ENCODE peak calls at places on chromosomes 2 and 18, in ten cellular contexts. P is M059J, K is colonic mucosa, T is cardiac fibroblast, C is COR-L47, D is NCI-H748 treated with DMSO at 0.1 percent for 48 hours, J is sigmoid colon, H is endothelial cell, S is ureter, X is mesendoderm. M is an unnamed sample.

GRCh38 chr2:20650880-20651730 is at the start of gene HS1BP3:
- DNase-seq in H (peak; percentile 94), D (peak; percentile 48), P (peak; percentile 69), S (peak; percentile 87), C (peak; percentile 74), J (peak; percentile 92), T (peak; percentile 83), K (peak; percentile 86), X (peak; percentile 82), M (peak; percentile 98)

GRCh38 chr18:46413684-46414083 is 243.3 kb downstream of the LOXHD1 start:
- DNase-seq in S (no peak), X (no peak), T (no peak), C (peak; percentile 37), H (no peak), P (no peak), J (no peak), K (no peak), D (peak; percentile 14), M (no peak)

GRCh38 chr2:215059724-215060123 is 78.7 kb downstream of the ABCA12 start:
- DNase-seq in J (no peak), S (no peak), X (no peak), C (no peak), P (no peak), D (no peak), T (peak; percentile 5), K (no peak), H (no peak), M (no peak)

GRCh38 chr2:26330114-26330581 is 15.8 kb upstream of the SELENOI start:
- DNase-seq in J (peak; percentile 94), K (peak; percentile 91), C (peak; percentile 74), P (peak; percentile 87), X (peak; percentile 75), S (peak; percentile 91), T (peak; percentile 86), H (peak; percentile 85), D (peak; percentile 66), M (peak; percentile 81)

GRCh38 chr2:137123241-137123640 is 357.9 kb downstream of the THSD7B start:
- DNase-seq in J (no peak), H (no peak), T (peak; percentile 1), X (no peak), D (no peak), S (no peak), C (no peak), K (no peak), P (peak; percentile 4), M (no peak)

GRCh38 chr18:54947115-54947514 is 12.1 kb downstream of the CCDC68 start:
- DNase-seq in X (no peak), J (no peak), K (peak; percentile 63), T (peak; percentile 47), P (peak; percentile 22), D (no peak), C (peak; percentile 43), H (no peak), S (no peak), M (no peak)

GRCh38 chr2:36886664-36887063 is 79.7 kb downstream of the STRN start:
- DNase-seq in T (no peak), J (no peak), H (no peak), C (no peak), D (no peak), P (no peak), K (no peak), S (no peak), X (no peak), M (no peak)

GRCh38 chr2:165155152-165155551 is 48.7 kb downstream of the SCN3A start:
- DNase-seq in C (no peak), D (no peak), S (no peak), J (no peak), K (no peak), X (no peak), T (no peak), P (no peak), H (no peak), M (no peak)

GRCh38 chr2:98710709-98711108 is 20.2 kb downstream of the MGAT4A start:
- DNase-seq in P (no peak), K (no peak), H (no peak), J (no peak), S (no peak), X (no peak), T (no peak), D (no peak), C (no peak), M (no peak)

GRCh38 chr2:193294371-193294770 is 1099.6 kb upstream of the TMEFF2 start:
- DNase-seq in D (no peak), P (no peak), J (no peak), T (no peak), H (no peak), C (no peak), K (no peak), S (no peak), X (no peak), M (no peak)

GRCh38 chr2:86617738-86618137 is 5.9 kb downstream of the RNF103 start:
- DNase-seq in H (no peak), T (no peak), X (no peak), J (no peak), P (no peak), K (no peak), D (no peak), S (no peak), C (no peak), M (no peak)

GRCh38 chr18:59547691-59548182 is 149.5 kb downstream of the CCBE1 start:
- DNase-seq in T (peak; percentile 86), X (peak; percentile 62), C (peak; percentile 90), J (no peak), S (no peak), K (no peak), H (no peak), P (peak; percentile 81), D (peak; percentile 38), M (no peak)

M was measured in GM10248.